ENCODE peak calls at places on chromosome 6, in ten cellular contexts. N, E, I, R, U, G, P, H, K and M are unnamed samples.

GRCh38 chr6:14703586-14703985 is 542.3 kb upstream of the JARID2 start:
- DNase-seq in N (no peak), E (no peak), I (no peak), R (no peak), U (no peak), G (no peak), P (no peak), H (no peak), K (no peak), M (no peak)

GRCh38 chr6:143575440-143575839 is 63.9 kb upstream of the FUCA2 start:
- DNase-seq in N (peak), E (peak), I (peak), R (no peak), U (peak), G (peak), P (peak), H (peak), K (peak), M (peak)

GRCh38 chr6:146543940-146544661 is 468 bp downstream of the RAB32 start:
- DNase-seq in N (no peak), E (no peak), I (peak), R (peak), U (no peak), G (no peak), P (peak), H (peak), K (peak), M (peak)

GRCh38 chr6:144244688-144245087 is 40.4 kb upstream of the UTRN start:
- DNase-seq in N (no peak), E (no peak), I (no peak), R (no peak), U (no peak), G (no peak), P (no peak), H (no peak), K (no peak), M (no peak)

GRCh38 chr6:43221046-43221773 is 8.1 kb downstream of the DNPH1 start:
- DNase-seq in N (no peak), E (no peak), I (no peak), R (no peak), U (no peak), G (no peak), P (peak), H (peak), K (peak), M (peak)

GRCh38 chr6:87333033-87333432 is 4.0 kb upstream of the GJB7 start:
- DNase-seq in N (no peak), E (no peak), I (peak), R (no peak), U (no peak), G (no peak), P (no peak), H (no peak), K (no peak), M (no peak)

GRCh38 chr6:115898246-115898645 is 162.4 kb downstream of the FRK start:
- DNase-seq in N (no peak), E (no peak), I (no peak), R (no peak), U (no peak), G (no peak), P (no peak), H (no peak), K (no peak), M (no peak)

GRCh38 chr6:6883011-6883410 is 224.8 kb upstream of the RREB1 start:
- DNase-seq in N (no peak), E (no peak), I (no peak), R (no peak), U (no peak), G (no peak), P (no peak), H (no peak), K (no peak), M (no peak)

GRCh38 chr6:3869632-3870527 is 20.7 kb downstream of the FAM50B start:
- DNase-seq in N (no peak), E (no peak), I (no peak), R (no peak), U (no peak), G (no peak), P (peak), H (no peak), K (no peak), M (no peak)

GRCh38 chr6:141403827-141404226 is 728.9 kb upstream of the GJE1 start:
- DNase-seq in N (no peak), E (no peak), I (no peak), R (no peak), U (no peak), G (no peak), P (no peak), H (no peak), K (peak), M (no peak)

GRCh38 chr6:158328446-158328845 is 16.2 kb downstream of the TULP4 start:
- DNase-seq in N (no peak), E (no peak), I (peak), R (no peak), U (no peak), G (no peak), P (no peak), H (no peak), K (no peak), M (no peak)

GRCh38 chr6:34858681-34859080 is 29.2 kb downstream of the TAF11 start:
- DNase-seq in N (no peak), E (no peak), I (peak), R (no peak), U (no peak), G (no peak), P (no peak), H (no peak), K (no peak), M (no peak)

GRCh38 chr6:81608776-81609175 is 143.7 kb downstream of the TENT5A start:
- DNase-seq in N (no peak), E (no peak), I (no peak), R (no peak), U (no peak), G (no peak), P (no peak), H (no peak), K (no peak), M (no peak)

GRCh38 chr6:84220809-84221409 is 6.5 kb downstream of the CEP162 start:
- DNase-seq in N (peak), E (no peak), I (peak), R (no peak), U (no peak), G (peak), P (no peak), H (no peak), K (no peak), M (no peak)

GRCh38 chr6:33840064-33840926 is 36.5 kb upstream of the MLN start:
- DNase-seq in N (no peak), E (peak), I (no peak), R (no peak), U (peak), G (peak), P (no peak), H (no peak), K (no peak), M (no peak)

GRCh38 chr6:142014515-142014914 is 118.2 kb upstream of the GJE1 start:
- DNase-seq in N (no peak), E (no peak), I (no peak), R (no peak), U (no peak), G (peak), P (no peak), H (no peak), K (no peak), M (no peak)

GRCh38 chr6:63351995-63352586 is 32.3 kb upstream of the LGSN start:
- DNase-seq in N (no peak), E (peak), I (peak), R (no peak), U (peak), G (peak), P (no peak), H (no peak), K (no peak), M (no peak)

GRCh38 chr6:55069132-55069781 is 105.1 kb upstream of the HCRTR2 start:
- DNase-seq in N (peak), E (peak), I (peak), R (no peak), U (no peak), G (peak), P (peak), H (no peak), K (peak), M (no peak)

GRCh38 chr6:106133040-106133439 is 46.9 kb downstream of the PRDM1 start:
- DNase-seq in N (no peak), E (no peak), I (no peak), R (no peak), U (no peak), G (no peak), P (no peak), H (no peak), K (no peak), M (no peak)

GRCh38 chr6:2378891-2379652 is 133.7 kb upstream of the GMDS start:
- DNase-seq in N (no peak), E (no peak), I (no peak), R (no peak), U (no peak), G (peak), P (no peak), H (no peak), K (no peak), M (no peak)

GRCh38 chr6:160238786-160239751 is 19.6 kb downstream of the SLC22A2 start:
- DNase-seq in N (no peak), E (no peak), I (no peak), R (no peak), U (no peak), G (no peak), P (no peak), H (no peak), K (no peak), M (no peak)

GRCh38 chr6:137928286-137928685 is 61.2 kb downstream of the TNFAIP3 start:
- DNase-seq in N (no peak), E (no peak), I (no peak), R (no peak), U (no peak), G (no peak), P (no peak), H (no peak), K (no peak), M (no peak)

GRCh38 chr6:27966044-27966443 is 9.0 kb downstream of the OR2B6 start:
- DNase-seq in N (no peak), E (no peak), I (no peak), R (no peak), U (no peak), G (no peak), P (no peak), H (no peak), K (no peak), M (no peak)

GRCh38 chr6:113635222-113635970 is 221.7 kb upstream of the MARCKS start:
- DNase-seq in N (no peak), E (no peak), I (no peak), R (no peak), U (no peak), G (no peak), P (no peak), H (no peak), K (no peak), M (no peak)

GRCh38 chr6:34633785-34634184 is 62.8 kb downstream of the ILRUN start:
- DNase-seq in N (no peak), E (no peak), I (no peak), R (no peak), U (no peak), G (no peak), P (no peak), H (no peak), K (no peak), M (no peak)

GRCh38 chr6:109083657-109084056 is 11.0 kb downstream of the SESN1 start:
- DNase-seq in N (no peak), E (no peak), I (no peak), R (no peak), U (no peak), G (no peak), P (no peak), H (no peak), K (no peak), M (no peak)

GRCh38 chr6:73451166-73452106 is 661 bp downstream of the CGAS start:
- DNase-seq in N (peak), E (peak), I (peak), R (peak), U (no peak), G (no peak), P (peak), H (peak), K (peak), M (no peak)

GRCh38 chr6:150175611-150176151 is 32.8 kb downstream of the PPP1R14C start:
- DNase-seq in N (no peak), E (no peak), I (no peak), R (no peak), U (no peak), G (no peak), P (no peak), H (no peak), K (no peak), M (no peak)

GRCh38 chr6:36769161-36769675 is 70.0 kb downstream of the CPNE5 start:
- DNase-seq in N (no peak), E (no peak), I (no peak), R (no peak), U (no peak), G (no peak), P (no peak), H (no peak), K (no peak), M (no peak)

GRCh38 chr6:21137708-21138358 is 455.7 kb upstream of the SOX4 start:
- DNase-seq in N (no peak), E (no peak), I (no peak), R (no peak), U (no peak), G (no peak), P (no peak), H (no peak), K (no peak), M (no peak)

GRCh38 chr6:77173472-77174074 is 289.7 kb downstream of the HTR1B start:
- DNase-seq in N (peak), E (no peak), I (peak), R (no peak), U (no peak), G (no peak), P (no peak), H (no peak), K (no peak), M (no peak)

GRCh38 chr6:24489470-24489869 is at the start of gene GPLD1:
- DNase-seq in N (no peak), E (no peak), I (no peak), R (no peak), U (no peak), G (no peak), P (no peak), H (no peak), K (no peak), M (no peak)

GRCh38 chr6:153405926-153406325 is 274.8 kb upstream of the RGS17 start:
- DNase-seq in N (no peak), E (no peak), I (peak), R (no peak), U (no peak), G (no peak), P (no peak), H (no peak), K (no peak), M (no peak)

GRCh38 chr6:1952726-1953360 is 292.6 kb downstream of the GMDS start:
- DNase-seq in N (no peak), E (peak), I (no peak), R (no peak), U (no peak), G (peak), P (no peak), H (no peak), K (no peak), M (no peak)

GRCh38 chr6:98335594-98335993 is 498.8 kb upstream of the POU3F2 start:
- DNase-seq in N (no peak), E (no peak), I (no peak), R (no peak), U (no peak), G (no peak), P (no peak), H (no peak), K (no peak), M (no peak)

DNA sequence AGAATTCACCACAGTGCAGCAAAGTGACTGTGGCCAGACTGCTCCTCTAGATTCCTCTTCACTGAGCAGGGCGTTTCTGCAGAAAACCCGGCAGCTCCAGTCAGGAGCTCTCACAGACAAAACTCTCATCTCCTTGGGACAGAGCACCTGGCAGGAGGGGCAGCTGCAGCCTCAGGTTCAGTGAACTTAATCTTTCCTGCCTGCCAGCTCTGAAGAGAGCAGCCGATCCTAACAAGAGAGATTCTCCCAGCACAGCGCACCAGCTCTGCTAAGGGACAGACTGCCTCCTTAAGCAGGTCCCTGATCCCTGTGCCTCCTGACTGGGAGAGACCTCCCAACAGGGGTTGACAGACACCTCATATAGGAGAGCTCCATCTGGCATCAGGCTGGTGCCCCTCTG is 1065.5 kb downstream of the GRIK2 start:
- DNase-seq in N (no peak), E (no peak), I (no peak), R (no peak), U (no peak), G (no peak), P (no peak), H (no peak), K (no peak), M (no peak)
- TF ChIP-seq POLR2AphosphoS5 in N (no peak), E (no peak), I (no peak), R (no peak), U (no peak), G (no peak), P (no peak), H (no peak), K (no peak), M (no peak)

GRCh38 chr6:119346914-119347313 is 2.6 kb downstream of the MAN1A1 start:
- DNase-seq in N (no peak), E (no peak), I (no peak), R (no peak), U (no peak), G (no peak), P (no peak), H (no peak), K (no peak), M (no peak)
- H3K4me3 ChIP-seq in N (peak), E (peak), I (peak), R (peak), U (peak), G (no peak), P (peak), H (peak), K (no peak), M (peak)

GRCh38 chr6:26087284-26088115 is at the start of gene HFE:
- DNase-seq in N (no peak), E (no peak), I (peak), R (peak), U (no peak), G (no peak), P (peak), H (peak), K (peak), M (peak)
- TF ChIP-seq POLR2AphosphoS5 in N (no peak), E (no peak), I (peak), R (no peak), U (no peak), G (peak), P (peak), H (peak), K (peak), M (no peak)

DNA sequence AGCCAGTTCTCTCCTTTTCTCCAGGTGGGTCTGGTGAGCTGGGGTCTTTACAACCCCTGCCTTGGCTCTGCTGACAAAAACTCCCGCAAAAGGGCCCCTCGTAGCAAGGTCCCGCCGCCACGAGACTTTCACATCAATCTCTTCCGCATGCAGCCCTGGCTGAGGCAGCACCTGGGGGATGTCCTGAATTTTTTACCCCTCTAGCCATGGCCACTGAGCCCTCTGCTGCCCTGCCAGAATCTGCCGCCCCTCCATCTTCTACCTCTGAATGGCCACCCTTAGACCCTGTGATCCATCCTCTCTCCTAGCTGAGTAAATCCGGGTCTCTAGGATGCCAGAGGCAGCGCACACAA is 765 bp upstream of the CFB start:
- DNase-seq in N (no peak), E (no peak), I (no peak), R (no peak), U (no peak), G (no peak), P (no peak), H (no peak), K (no peak), M (no peak)
- H3K4me3 ChIP-seq in N (peak), E (no peak), I (no peak), R (peak), U (no peak), G (no peak), P (peak), H (no peak), K (no peak), M (peak)

GRCh38 chr6:39818695-39819094 is 26.5 kb downstream of the DAAM2 start:
- DNase-seq in N (no peak), E (no peak), I (no peak), R (no peak), U (no peak), G (no peak), P (no peak), H (no peak), K (no peak), M (no peak)
- TF ChIP-seq POLR2AphosphoS5 in N (no peak), E (no peak), I (no peak), R (no peak), U (no peak), G (no peak), P (no peak), H (no peak), K (no peak), M (no peak)

GRCh38 chr6:31945507-31946369 is at the start of gene CFB:
- DNase-seq in N (no peak), E (no peak), I (peak), R (peak), U (no peak), G (no peak), P (peak), H (peak), K (peak), M (peak)
- H3K4me3 ChIP-seq in N (peak), E (no peak), I (no peak), R (peak), U (no peak), G (no peak), P (peak), H (no peak), K (no peak), M (peak)

DNA sequence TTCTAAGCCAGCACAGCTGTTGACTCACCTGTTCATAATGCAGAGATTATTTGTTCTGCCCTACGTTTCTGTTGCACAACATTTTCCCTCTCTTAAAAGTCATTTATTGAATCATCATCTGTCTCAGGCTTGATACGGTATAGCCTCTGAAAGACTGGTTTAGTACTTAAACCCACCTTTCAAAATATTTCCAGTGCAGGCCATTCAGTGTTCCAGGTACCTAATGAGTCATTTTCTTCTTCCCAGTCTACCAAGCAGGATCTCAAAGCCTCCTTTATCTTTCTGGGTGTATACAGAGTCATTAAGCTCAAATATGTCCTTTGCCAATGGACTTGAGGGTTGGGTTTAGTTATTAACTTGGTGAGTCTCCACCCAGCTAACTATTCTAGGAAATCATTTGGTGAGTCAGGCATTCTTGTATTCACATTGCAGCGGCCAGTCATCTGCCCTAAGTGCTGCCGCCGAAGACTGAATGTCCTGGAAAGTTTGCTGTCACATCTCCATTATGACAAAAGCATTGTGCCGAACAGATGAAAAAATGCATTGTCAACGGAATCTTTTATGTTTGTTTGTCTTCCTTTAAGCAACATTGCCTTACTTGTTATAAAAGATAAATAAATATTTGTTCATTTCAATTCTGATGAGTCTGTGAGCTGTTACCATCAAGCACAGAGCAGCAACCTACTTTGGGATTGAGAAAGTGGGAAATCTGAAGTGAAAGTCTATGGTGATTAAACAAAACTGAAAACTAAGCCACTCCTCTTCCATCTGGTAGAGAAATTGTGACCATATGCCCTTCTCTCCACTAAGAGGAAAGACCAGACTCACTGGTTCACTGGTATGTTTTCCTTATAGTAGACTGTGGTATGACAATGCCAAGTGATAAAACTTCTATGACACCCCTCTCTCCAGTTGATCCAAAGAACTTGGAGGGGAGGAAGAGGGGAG is 14.3 kb upstream of the FAM135A start:
- DNase-seq in N (no peak), E (peak), I (no peak), R (no peak), U (no peak), G (peak), P (peak), H (no peak), K (peak), M (no peak)
- TF ChIP-seq POLR2AphosphoS5 in N (no peak), E (no peak), I (no peak), R (peak), U (no peak), G (peak), P (no peak), H (no peak), K (peak), M (no peak)

GRCh38 chr6:75334266-75335040 is 49.9 kb upstream of the TMEM30A start:
- DNase-seq in N (no peak), E (no peak), I (peak), R (no peak), U (no peak), G (no peak), P (no peak), H (no peak), K (no peak), M (no peak)
- H3K4me3 ChIP-seq in N (no peak), E (no peak), I (peak), R (no peak), U (no peak), G (no peak), P (no peak), H (no peak), K (no peak), M (no peak)